ENCODE peak calls at places on chromosomes 7 and 10, in four cellular contexts. J is fibroblast of the aortic adventitia; A is ecto neural progenitor cell; Z is naive thymus-derived CD4-positive, alpha-beta T cell. H is an unnamed sample.

GRCh38 chr7:158850390-158851174 is 5.8 kb upstream of the DYNC2I1 start:
- DNase-seq in J (no peak), Z (no peak), A (no peak), H (no peak)

GRCh38 chr7:38600746-38601145 is 30.4 kb downstream of the AMPH start:
- DNase-seq in Z (no peak), J (no peak), A (no peak), H (no peak)

GRCh38 chr7:112162161-112163020 is 43.8 kb downstream of the DOCK4 start:
- DNase-seq in A (peak; percentile 83), Z (no peak), J (peak; percentile 59), H (no peak)

GRCh38 chr7:7159063-7159645 is 23.2 kb upstream of the C1GALT1 start:
- DNase-seq in J (peak; percentile 23), Z (no peak), A (no peak), H (no peak)

GRCh38 chr7:84477786-84478405 is 283.3 kb upstream of the SEMA3A start:
- DNase-seq in Z (no peak), J (no peak), A (no peak), H (no peak)

GRCh38 chr7:15686957-15687644 is 618 bp upstream of the MEOX2 start:
- DNase-seq in A (no peak), J (no peak), Z (no peak), H (no peak)

GRCh38 chr10:15370741-15371701 is at the start of gene FAM171A1:
- DNase-seq in Z (peak; percentile 67), A (peak; percentile 80), J (peak; percentile 27), H (peak; percentile 73)

GRCh38 chr7:66183700-66184099 is 21.4 kb upstream of the TPST1 start:
- DNase-seq in Z (no peak), J (peak; percentile 96), A (no peak), H (no peak)

GRCh38 chr10:125340871-125341270 is 180.5 kb upstream of the CTBP2 start:
- DNase-seq in Z (no peak), A (no peak), J (peak; percentile 7), H (no peak)

GRCh38 chr10:69421611-69422308 is 5.0 kb upstream of the TACR2 start:
- DNase-seq in J (no peak), A (no peak), Z (no peak), H (no peak)

GRCh38 chr7:30977896-30978564 is 14.3 kb downstream of the GHRHR start:
- DNase-seq in J (peak; percentile 21), Z (peak; percentile 8), A (peak; percentile 67), H (no peak)

GRCh38 chr7:28861825-28862224 is 96.3 kb downstream of the TRIL start:
- DNase-seq in J (no peak), Z (no peak), A (no peak), H (no peak)

GRCh38 chr10:80459047-80459865 is 5.1 kb downstream of the TSPAN14 start:
- DNase-seq in J (peak; percentile 91), Z (peak; percentile 53), A (no peak), H (peak; percentile 83)

GRCh38 chr10:74557098-74557497 is 269.3 kb upstream of the KAT6B start:
- DNase-seq in Z (no peak), J (no peak), A (no peak), H (no peak)

GRCh38 chr10:71434760-71435394 is 38.2 kb downstream of the CDH23 start:
- DNase-seq in J (no peak), A (peak; percentile 35), Z (no peak), H (peak; percentile 33)

GRCh38 chr7:29806131-29806792 is at the start of gene WIPF3:
- DNase-seq in Z (no peak), J (no peak), A (peak; percentile 78), H (no peak)

GRCh38 chr10:28681345-28681763 is 4.0 kb downstream of the BAMBI start:
- DNase-seq in Z (no peak), A (no peak), J (no peak), H (no peak)

GRCh38 chr10:88848499-88848898 is 3.1 kb downstream of the ANKRD22 start:
- DNase-seq in Z (no peak), A (no peak), J (peak; percentile 78), H (no peak)

GRCh38 chr7:43694399-43694748 is 34.9 kb downstream of the COA1 start:
- DNase-seq in A (no peak), J (peak; percentile 88), Z (no peak), H (no peak)

GRCh38 chr10:77812741-77813140 is 113.8 kb downstream of the DLG5 start:
- DNase-seq in Z (no peak), J (no peak), A (no peak), H (no peak)

GRCh38 chr7:23067271-23067670 is 38.3 kb upstream of the KLHL7 start:
- DNase-seq in Z (no peak), A (no peak), J (peak; percentile 78), H (no peak)

GRCh38 chr7:7157887-7158271 is 24.5 kb upstream of the C1GALT1 start:
- DNase-seq in J (peak; percentile 78), A (no peak), Z (no peak), H (no peak)

GRCh38 chr10:97336942-97337719 is 2.6 kb upstream of the FRAT2 start:
- DNase-seq in Z (no peak), J (no peak), A (peak; percentile 68), H (no peak)

GRCh38 chr7:96800824-96801223 is 91.2 kb upstream of the SEM1 start:
- DNase-seq in J (no peak), A (no peak), Z (no peak), H (no peak)

H was measured in sciatic nerve.